ENCODE peak calls at places on chromosome 3, in five cellular contexts. U is uterus, C is GM18507, Z is brain microvascular endothelial cell, L is B cell. T is an unnamed sample.

GRCh38 chr3:77524467-77524866 is 484.6 kb downstream of the ROBO2 start:
- DNase-seq in C (no peak), U (no peak), L (no peak), Z (no peak), T (no peak)

GRCh38 chr3:71688121-71688520 is 37.1 kb downstream of the EIF4E3 start:
- DNase-seq in U (no peak), L (no peak), C (no peak), Z (peak; percentile 60), T (no peak)

GRCh38 chr3:178986456-178986855 is 85.2 kb downstream of the ZMAT3 start:
- DNase-seq in C (no peak), U (no peak), L (no peak), Z (no peak), T (no peak)

GRCh38 chr3:169455472-169455871 is 208.0 kb downstream of the MECOM start:
- DNase-seq in Z (no peak), L (no peak), C (no peak), U (no peak), T (no peak)

GRCh38 chr3:25384471-25384870 is 43.6 kb upstream of the RARB start:
- DNase-seq in Z (no peak), U (no peak), C (no peak), L (no peak), T (no peak)

GRCh38 chr3:42071720-42072582 is 19.2 kb upstream of the TRAK1 start:
- DNase-seq in C (no peak), L (no peak), Z (peak; percentile 43), U (peak; percentile 76), T (no peak)

GRCh38 chr3:86869536-86869935 is 121.4 kb downstream of the VGLL3 start:
- DNase-seq in L (no peak), U (no peak), Z (no peak), C (no peak), T (no peak)

GRCh38 chr3:20822251-20822650 is 636.2 kb upstream of the SGO1 start:
- DNase-seq in C (no peak), Z (no peak), U (no peak), L (no peak), T (no peak)

GRCh38 chr3:102471001-102471400 is 36.2 kb downstream of the ZPLD1 start:
- DNase-seq in L (no peak), U (no peak), C (no peak), Z (no peak), T (no peak)

GRCh38 chr3:99929409-99930139 is 111.9 kb downstream of the CMSS1 start:
- DNase-seq in U (peak; percentile 75), Z (no peak), L (no peak), C (no peak), T (no peak)

GRCh38 chr3:4721511-4721911 is 228.4 kb downstream of the ITPR1 start:
- DNase-seq in L (no peak), U (no peak), Z (peak; percentile 92), C (no peak), T (no peak)

GRCh38 chr3:49377483-49377882 is 19.3 kb upstream of the GPX1 start:
- DNase-seq in Z (peak; percentile 71), U (no peak), C (no peak), L (no peak), T (no peak)

GRCh38 chr3:69082805-69083204 is 1.9 kb upstream of the ARL6IP5 start:
- DNase-seq in L (peak; percentile 71), U (no peak), Z (peak; percentile 85), C (no peak), T (no peak)